ENCODE peak calls at places on chromosomes 5 and 9, in four cellular contexts. H, Y, W and R are unnamed samples.

GRCh38 chr9:108296056-108296455 is 559.7 kb downstream of the ACTL7B start:
- DNase-seq in H (no peak), Y (no peak), W (no peak), R (no peak)

GRCh38 chr5:180604271-180604670 is 13.0 kb upstream of the SCGB3A1 start:
- DNase-seq in H (no peak), Y (no peak), W (no peak), R (no peak)

GRCh38 chr5:360277-361027 is 38.9 kb downstream of the AHRR start:
- DNase-seq in H (no peak), Y (no peak), W (no peak), R (peak; percentile 6)

GRCh38 chr5:15799014-15799413 is 299.0 kb downstream of the FBXL7 start:
- DNase-seq in H (no peak), Y (no peak), W (no peak), R (no peak)

GRCh38 chr5:56012281-56012963 is 17.7 kb upstream of the IL6ST start:
- DNase-seq in H (peak; percentile 90), Y (no peak), W (no peak), R (no peak)

GRCh38 chr9:134328841-134329575 is 2.8 kb downstream of the RXRA start:
- DNase-seq in H (peak; percentile 73), Y (no peak), W (no peak), R (no peak)

GRCh38 chr9:84424945-84425344 is 84.4 kb upstream of the SLC28A3 start:
- DNase-seq in H (no peak), Y (no peak), W (no peak), R (no peak)

GRCh38 chr5:135319458-135319857 is 79.6 kb downstream of the MACROH2A1 start:
- DNase-seq in H (no peak), Y (no peak), W (no peak), R (no peak)

GRCh38 chr5:79261907-79262306 is 26.0 kb downstream of the JMY start:
- DNase-seq in H (no peak), Y (no peak), W (no peak), R (no peak)

GRCh38 chr5:50963647-50964584 is 297.5 kb downstream of the PARP8 start:
- DNase-seq in H (no peak), Y (no peak), W (no peak), R (no peak)

GRCh38 chr9:137534256-137535119 is 15.7 kb downstream of the PNPLA7 start:
- DNase-seq in H (peak; percentile 81), Y (no peak), W (no peak), R (peak; percentile 86)

GRCh38 chr5:42840279-42840678 is 28.6 kb upstream of the SELENOP start:
- DNase-seq in H (peak; percentile 38), Y (no peak), W (no peak), R (no peak)

GRCh38 chr5:99116526-99116925 is 187.7 kb upstream of the CHD1 start:
- DNase-seq in H (no peak), Y (no peak), W (no peak), R (no peak)

GRCh38 chr5:134784946-134785620 is 26.5 kb downstream of the DDX46 start:
- DNase-seq in H (no peak), Y (peak; percentile 5), W (no peak), R (no peak)

GRCh38 chr5:26295541-26295940 is 742.8 kb downstream of the CDH9 start:
- DNase-seq in H (no peak), Y (no peak), W (no peak), R (no peak)

GRCh38 chr9:112971415-112971814 is 40.6 kb downstream of the ZNF883 start:
- DNase-seq in H (peak; percentile 5), Y (peak; percentile 3), W (no peak), R (no peak)

GRCh38 chr5:54518146-54519082 is 855 bp downstream of the SNX18 start:
- DNase-seq in H (no peak), Y (no peak), W (no peak), R (peak; percentile 58)

GRCh38 chr9:90458485-90458884 is 184.1 kb downstream of the DIRAS2 start:
- DNase-seq in H (peak; percentile 78), Y (no peak), W (no peak), R (peak; percentile 3)

GRCh38 chr9:113537227-113537810 is 73.8 kb downstream of the RGS3 start:
- DNase-seq in H (no peak), Y (no peak), W (no peak), R (no peak)

GRCh38 chr9:133978226-133979123 is 13.6 kb downstream of the VAV2 start:
- DNase-seq in H (peak; percentile 93), Y (no peak), W (no peak), R (no peak)

GRCh38 chr5:111772456-111772855 is 15.5 kb upstream of the NREP start:
- DNase-seq in H (no peak), Y (no peak), W (no peak), R (no peak)

DNA sequence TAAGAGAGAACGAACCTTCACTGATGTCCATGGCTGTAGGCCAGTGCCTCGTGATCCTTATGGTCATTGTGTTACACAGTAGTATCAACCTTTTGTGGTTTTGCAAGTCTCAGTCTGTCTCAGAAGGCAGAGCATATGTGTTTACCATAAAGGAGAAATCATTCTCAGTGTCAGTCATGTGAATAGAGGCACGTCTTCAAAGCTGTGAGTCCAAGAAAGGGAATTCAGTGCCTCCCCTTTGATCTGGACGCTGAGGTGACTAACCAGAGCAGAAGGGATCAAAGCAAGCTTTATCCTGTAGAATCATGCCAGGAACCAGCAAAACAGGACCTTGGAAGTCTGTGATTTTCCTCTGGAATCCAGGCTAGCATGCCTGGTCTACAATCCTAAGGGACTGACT is 433.9 kb downstream of the DNAH5 start:
- DNase-seq in H (peak; percentile 25), Y (no peak), W (no peak), R (no peak)
- TF ChIP-seq HDAC2 in H (no peak), Y (no peak), W (no peak), R (no peak)

GRCh38 chr9:3506164-3506563 is 19.6 kb downstream of the RFX3 start:
- DNase-seq in H (no peak), Y (no peak), W (no peak), R (no peak)

GRCh38 chr9:3508078-3508431 is 17.7 kb downstream of the RFX3 start:
- DNase-seq in H (no peak), Y (no peak), W (no peak), R (no peak)

GRCh38 chr9:3508531-3509374 is 17.0 kb downstream of the RFX3 start:
- DNase-seq in H (no peak), Y (no peak), W (no peak), R (no peak)

GRCh38 chr9:3509926-3510325 is 15.9 kb downstream of the RFX3 start:
- DNase-seq in H (no peak), Y (no peak), W (no peak), R (peak; percentile 56)

DNA sequence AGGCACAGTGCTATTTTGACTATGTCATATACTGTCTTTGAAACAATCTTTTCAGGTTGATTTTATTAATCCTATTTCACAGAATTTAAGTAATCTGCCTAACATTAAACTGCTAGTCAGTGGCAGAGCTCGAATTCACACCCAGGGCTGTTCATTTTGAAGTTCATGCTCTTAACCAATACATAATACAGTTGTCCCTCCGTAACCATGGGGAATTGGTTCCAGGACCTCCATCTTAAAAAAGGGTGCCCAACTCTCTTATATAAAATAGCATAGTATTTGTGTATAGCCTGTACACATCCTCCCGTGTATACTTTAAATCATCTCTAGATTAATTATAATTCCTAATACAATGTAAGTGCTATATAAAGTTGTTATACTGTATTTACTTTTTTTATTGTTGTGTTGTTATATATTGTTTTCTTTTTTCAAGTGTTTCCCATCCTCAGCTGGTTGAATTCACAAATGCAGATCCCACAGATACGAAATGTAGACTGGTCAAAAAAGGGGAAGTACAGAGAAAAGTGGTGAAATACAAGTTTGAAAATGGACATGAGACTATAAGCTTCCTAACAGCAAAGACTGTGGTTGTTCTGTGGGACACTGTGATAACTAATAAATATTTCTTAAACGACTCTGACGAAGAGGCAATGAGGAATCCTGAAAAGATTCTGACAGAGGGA is 18.3 kb downstream of the RFX3 start:
- DNase-seq in H (no peak), Y (no peak), W (no peak), R (peak; percentile 39)
- TF ChIP-seq SRF in H (no peak), Y (no peak), W (no peak), R (no peak)

DNA sequence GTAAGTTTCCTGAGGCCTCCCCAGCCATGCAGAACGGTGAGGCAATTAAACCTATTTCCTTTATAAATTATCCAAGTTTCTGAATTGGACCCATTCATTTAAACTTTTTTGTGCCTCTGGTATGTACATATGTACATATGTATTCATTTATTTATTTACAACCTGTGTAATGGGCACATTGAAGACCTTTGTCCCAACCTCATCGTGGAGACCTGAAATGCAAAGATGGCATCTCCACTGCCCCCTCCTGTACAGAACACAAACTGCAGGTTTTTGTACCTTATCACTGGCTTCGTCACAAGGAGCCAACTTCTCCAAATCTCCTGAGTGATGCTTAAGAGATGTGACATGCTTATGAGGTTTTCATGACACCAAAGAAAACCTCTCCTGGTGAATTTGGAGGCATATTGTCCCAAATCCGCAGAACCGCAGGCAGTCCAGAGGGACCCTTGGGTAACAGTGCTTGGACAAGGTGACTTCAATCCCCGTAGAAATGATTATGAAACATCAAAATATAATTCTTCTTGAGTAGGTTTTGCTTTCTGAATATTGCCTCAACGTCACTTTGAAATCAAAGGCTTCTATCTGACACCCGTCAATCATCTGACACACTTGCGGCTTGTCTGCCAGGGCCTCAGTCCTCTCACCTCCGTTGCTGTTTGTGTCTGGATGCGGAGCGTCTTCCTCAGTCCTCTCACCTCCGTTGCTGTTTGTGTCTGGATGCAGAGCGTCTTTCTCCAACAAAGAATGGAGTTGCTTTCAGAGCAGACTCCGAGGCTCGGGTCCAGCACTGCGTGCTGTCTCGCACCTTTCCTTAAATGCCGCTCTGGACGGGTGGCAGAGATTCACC is 135.0 kb upstream of the IRX4 start:
- DNase-seq in H (peak; percentile 8), Y (peak; percentile 21), W (no peak), R (peak; percentile 71)
- TF ChIP-seq HDAC2 in H (no peak), Y (peak; percentile 64), W (no peak), R (no peak)

DNA sequence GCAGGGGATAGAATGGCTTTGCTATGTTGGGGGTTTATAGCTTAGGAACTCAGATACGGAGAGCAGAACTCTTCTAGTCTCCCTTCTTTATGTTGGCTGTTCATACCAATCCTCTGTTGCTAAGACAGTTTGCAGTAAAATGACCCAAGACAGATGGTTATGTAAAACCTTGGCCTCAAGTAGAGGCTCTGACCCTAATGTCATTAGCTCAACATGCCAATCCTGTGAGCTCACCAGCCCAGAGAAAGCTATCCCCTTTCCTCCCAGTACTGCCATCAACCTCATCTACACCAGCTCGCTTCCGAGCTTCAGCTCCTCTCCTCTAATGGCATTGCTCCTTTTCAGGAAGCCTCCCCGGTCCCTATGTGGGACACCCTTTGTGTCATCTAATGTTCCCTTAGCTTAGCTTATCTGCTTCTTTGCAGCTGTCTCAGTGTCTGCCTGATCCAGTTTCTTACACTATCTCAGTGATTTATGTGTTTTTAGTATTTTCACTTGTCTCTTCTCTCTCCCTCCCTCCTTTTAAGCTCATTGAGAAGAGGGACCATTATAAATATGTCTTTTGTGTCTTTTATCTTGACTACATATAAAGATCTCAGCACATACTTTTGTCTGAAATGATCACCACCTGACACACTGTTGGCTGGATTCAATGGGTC is 281.3 kb upstream of the CLINT1 start:
- DNase-seq in H (no peak), Y (no peak), W (no peak), R (no peak)
- TF ChIP-seq SRF in H (no peak), Y (no peak), W (no peak), R (no peak)

DNA sequence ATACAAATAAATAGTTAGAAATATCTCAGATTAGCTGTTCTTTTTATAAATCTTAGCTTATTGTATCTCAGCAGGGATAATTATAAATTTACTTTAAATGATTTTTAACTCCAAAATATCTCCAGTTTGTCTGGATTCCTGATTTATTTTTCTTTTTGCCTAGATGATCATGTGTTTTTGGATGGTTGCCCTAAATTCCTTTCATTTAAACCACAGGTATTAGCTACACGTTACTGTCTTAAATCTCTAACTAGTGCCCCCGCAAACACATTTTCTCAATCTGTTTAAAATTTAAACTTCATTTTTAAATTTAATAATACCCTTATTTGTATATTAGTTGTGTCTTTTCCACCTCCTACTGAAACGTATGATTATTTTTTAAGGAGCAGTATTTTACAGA is 5.6 kb downstream of the FER start:
- DNase-seq in H (no peak), Y (no peak), W (no peak), R (no peak)
- TF ChIP-seq HDAC2 in H (no peak), Y (no peak), W (no peak), R (no peak)